ENCODE peak calls at places on chromosomes 11 and 22, in ten cellular contexts. One of them, this sample, is unnamed.

GRCh38 chr22:33891455-33891854 is 28.8 kb downstream of the LARGE1 start:
- DNase-seq in HCT116: no peak
- DNase-seq in tibial nerve: no peak
- DNase-seq in H4: no peak
- DNase-seq in GDM1: no peak
- DNase-seq in HuH-7: no peak
- DNase-seq in right lobe of liver: no peak
- DNase-seq in cardiac fibroblast: no peak
- DNase-seq in foreskin keratinocyte: no peak
- DNase-seq in mucosa of descending colon: no peak
- DNase-seq in this sample: no peak

GRCh38 chr11:14254533-14255530 is 104.2 kb downstream of the RRAS2 start:
- DNase-seq in HCT116: no peak
- DNase-seq in tibial nerve: no peak
- DNase-seq in H4: no peak
- DNase-seq in GDM1: no peak
- DNase-seq in HuH-7: no peak
- DNase-seq in right lobe of liver: no peak
- DNase-seq in cardiac fibroblast: no peak
- DNase-seq in foreskin keratinocyte: no peak
- DNase-seq in mucosa of descending colon: no peak
- DNase-seq in this sample: no peak

GRCh38 chr11:6567371-6567745 is 36.1 kb downstream of the RRP8 start:
- DNase-seq in HCT116: no peak
- DNase-seq in tibial nerve: no peak
- DNase-seq in H4: no peak
- DNase-seq in GDM1: no peak
- DNase-seq in HuH-7: no peak
- DNase-seq in right lobe of liver: no peak
- DNase-seq in cardiac fibroblast: no peak
- DNase-seq in foreskin keratinocyte: no peak
- DNase-seq in mucosa of descending colon: no peak
- DNase-seq in this sample: no peak

GRCh38 chr22:17079572-17079971 is 5.2 kb upstream of the IL17RA start:
- DNase-seq in HCT116: no peak
- DNase-seq in tibial nerve: no peak
- DNase-seq in H4: no peak
- DNase-seq in GDM1: no peak
- DNase-seq in HuH-7: no peak
- DNase-seq in right lobe of liver: no peak
- DNase-seq in cardiac fibroblast: peak
- DNase-seq in foreskin keratinocyte: no peak
- DNase-seq in mucosa of descending colon: no peak
- DNase-seq in this sample: no peak

GRCh38 chr11:39541945-39542351 is 1917.5 kb downstream of the LRRC4C start:
- DNase-seq in HCT116: no peak
- DNase-seq in tibial nerve: no peak
- DNase-seq in H4: peak
- DNase-seq in GDM1: no peak
- DNase-seq in HuH-7: peak
- DNase-seq in right lobe of liver: no peak
- DNase-seq in cardiac fibroblast: no peak
- DNase-seq in foreskin keratinocyte: no peak
- DNase-seq in mucosa of descending colon: no peak
- DNase-seq in this sample: no peak

GRCh38 chr11:117826832-117827231 is 2.3 kb upstream of the FXYD2 start:
- DNase-seq in HCT116: no peak
- DNase-seq in tibial nerve: no peak
- DNase-seq in H4: no peak
- DNase-seq in GDM1: no peak
- DNase-seq in HuH-7: no peak
- DNase-seq in right lobe of liver: no peak
- DNase-seq in cardiac fibroblast: no peak
- DNase-seq in foreskin keratinocyte: no peak
- DNase-seq in mucosa of descending colon: peak
- DNase-seq in this sample: no peak

GRCh38 chr11:20363500-20364411 is at the start of gene HTATIP2:
- DNase-seq in HCT116: no peak
- DNase-seq in tibial nerve: peak
- DNase-seq in H4: no peak
- DNase-seq in GDM1: no peak
- DNase-seq in HuH-7: peak
- DNase-seq in right lobe of liver: peak
- DNase-seq in cardiac fibroblast: peak
- DNase-seq in foreskin keratinocyte: no peak
- DNase-seq in mucosa of descending colon: peak
- DNase-seq in this sample: peak

GRCh38 chr11:116107229-116107628 is 603.0 kb upstream of the CADM1 start:
- DNase-seq in HCT116: no peak
- DNase-seq in tibial nerve: no peak
- DNase-seq in H4: no peak
- DNase-seq in GDM1: no peak
- DNase-seq in HuH-7: no peak
- DNase-seq in right lobe of liver: no peak
- DNase-seq in cardiac fibroblast: no peak
- DNase-seq in foreskin keratinocyte: no peak
- DNase-seq in mucosa of descending colon: no peak
- DNase-seq in this sample: no peak

GRCh38 chr11:88308576-88308975 is 29.0 kb downstream of the CTSC start:
- DNase-seq in HCT116: no peak
- DNase-seq in tibial nerve: no peak
- DNase-seq in H4: no peak
- DNase-seq in GDM1: no peak
- DNase-seq in HuH-7: no peak
- DNase-seq in right lobe of liver: no peak
- DNase-seq in cardiac fibroblast: no peak
- DNase-seq in foreskin keratinocyte: no peak
- DNase-seq in mucosa of descending colon: no peak
- DNase-seq in this sample: no peak

GRCh38 chr11:76653674-76654309 is 16.8 kb downstream of the LRRC32 start:
- DNase-seq in HCT116: no peak
- DNase-seq in tibial nerve: peak
- DNase-seq in H4: peak
- DNase-seq in GDM1: no peak
- DNase-seq in HuH-7: no peak
- DNase-seq in right lobe of liver: no peak
- DNase-seq in cardiac fibroblast: peak
- DNase-seq in foreskin keratinocyte: no peak
- DNase-seq in mucosa of descending colon: no peak
- DNase-seq in this sample: peak

GRCh38 chr11:3096909-3097395 is 39.7 kb upstream of the CARS1 start:
- DNase-seq in HCT116: no peak
- DNase-seq in tibial nerve: no peak
- DNase-seq in H4: no peak
- DNase-seq in GDM1: no peak
- DNase-seq in HuH-7: no peak
- DNase-seq in right lobe of liver: no peak
- DNase-seq in cardiac fibroblast: no peak
- DNase-seq in foreskin keratinocyte: no peak
- DNase-seq in mucosa of descending colon: no peak
- DNase-seq in this sample: no peak

GRCh38 chr22:42303304-42304020 is 33.0 kb upstream of the TCF20 start:
- DNase-seq in HCT116: no peak
- DNase-seq in tibial nerve: no peak
- DNase-seq in H4: no peak
- DNase-seq in GDM1: no peak
- DNase-seq in HuH-7: no peak
- DNase-seq in right lobe of liver: no peak
- DNase-seq in cardiac fibroblast: no peak
- DNase-seq in foreskin keratinocyte: no peak
- DNase-seq in mucosa of descending colon: no peak
- DNase-seq in this sample: no peak

GRCh38 chr11:8967159-8967558 is 2.9 kb upstream of the TMEM9B start:
- DNase-seq in HCT116: no peak
- DNase-seq in tibial nerve: no peak
- DNase-seq in H4: no peak
- DNase-seq in GDM1: no peak
- DNase-seq in HuH-7: no peak
- DNase-seq in right lobe of liver: no peak
- DNase-seq in cardiac fibroblast: no peak
- DNase-seq in foreskin keratinocyte: no peak
- DNase-seq in mucosa of descending colon: no peak
- DNase-seq in this sample: no peak

GRCh38 chr22:42719656-42720262 is 911 bp downstream of the A4GALT start:
- DNase-seq in HCT116: no peak
- DNase-seq in tibial nerve: no peak
- DNase-seq in H4: no peak
- DNase-seq in GDM1: no peak
- DNase-seq in HuH-7: no peak
- DNase-seq in right lobe of liver: no peak
- DNase-seq in cardiac fibroblast: no peak
- DNase-seq in foreskin keratinocyte: no peak
- DNase-seq in mucosa of descending colon: no peak
- DNase-seq in this sample: peak

GRCh38 chr22:48223488-48224190 is 1461.2 kb downstream of the TBC1D22A start:
- DNase-seq in HCT116: no peak
- DNase-seq in tibial nerve: no peak
- DNase-seq in H4: no peak
- DNase-seq in GDM1: no peak
- DNase-seq in HuH-7: no peak
- DNase-seq in right lobe of liver: no peak
- DNase-seq in cardiac fibroblast: no peak
- DNase-seq in foreskin keratinocyte: no peak
- DNase-seq in mucosa of descending colon: no peak
- DNase-seq in this sample: no peak